ENCODE peak calls at places on chromosomes 7 and 10, in eight cellular contexts. Q is skeletal muscle cell; U is tibial nerve; D is effector memory CD8-positive, alpha-beta T cell; N is left ventricle myocardium inferior; G is GDM1; C is GM23248; L is sciatic nerve. R is an unnamed sample.

GRCh38 chr10:2908851-2909630 is 158.3 kb upstream of the PFKP start:
- DNase-seq in C (no peak), G (peak), D (no peak), U (no peak), Q (no peak), L (no peak), N (no peak), R (no peak)

GRCh38 chr10:44343836-44344235 is 41.1 kb downstream of the CXCL12 start:
- DNase-seq in G (no peak), L (no peak), D (no peak), Q (no peak), N (no peak), C (no peak), U (no peak), R (no peak)

GRCh38 chr10:132924046-132924952 is 18.1 kb downstream of the CFAP46 start:
- DNase-seq in N (no peak), D (no peak), Q (no peak), C (no peak), L (no peak), G (no peak), U (no peak), R (no peak)

GRCh38 chr7:114206688-114207087 is 207.9 kb upstream of the FOXP2 start:
- DNase-seq in N (no peak), C (no peak), U (no peak), Q (no peak), L (no peak), G (no peak), D (no peak), R (no peak)

GRCh38 chr7:94701555-94701973 is 45.6 kb upstream of the SGCE start:
- DNase-seq in C (peak), G (no peak), D (no peak), N (no peak), U (no peak), L (no peak), Q (no peak), R (peak)

GRCh38 chr10:89115876-89116627 is 91.1 kb downstream of the CH25H start:
- DNase-seq in Q (peak), D (no peak), C (peak), N (no peak), L (no peak), G (no peak), U (no peak), R (no peak)

GRCh38 chr7:17532861-17533404 is 234.5 kb downstream of the AHR start:
- DNase-seq in U (no peak), N (no peak), D (no peak), C (peak), L (no peak), G (no peak), Q (peak), R (no peak)

GRCh38 chr7:47320296-47320695 is 261.6 kb downstream of the TNS3 start:
- DNase-seq in U (no peak), D (no peak), G (no peak), N (no peak), L (no peak), Q (no peak), C (no peak), R (no peak)

GRCh38 chr10:63227207-63227895 is 94.2 kb downstream of the NRBF2 start:
- DNase-seq in L (no peak), G (no peak), N (no peak), Q (no peak), D (no peak), C (peak), U (no peak), R (no peak)

GRCh38 chr7:92133737-92134270 is 473 bp downstream of the CYP51A1 start:
- DNase-seq in Q (no peak), C (peak), U (peak), D (peak), L (peak), G (peak), N (peak), R (no peak)

GRCh38 chr7:134472572-134473242 is 13.8 kb upstream of the AKR1B1 start:
- DNase-seq in U (no peak), C (peak), N (no peak), G (no peak), L (no peak), D (no peak), Q (no peak), R (no peak)

GRCh38 chr7:127776776-127777390 is 124.9 kb downstream of the SND1 start:
- DNase-seq in N (no peak), U (no peak), D (no peak), G (no peak), Q (peak), C (peak), L (no peak), R (peak)

GRCh38 chr10:100065084-100065660 is 16.5 kb downstream of the CPN1 start:
- DNase-seq in Q (no peak), D (no peak), C (no peak), L (no peak), N (no peak), U (no peak), G (no peak), R (no peak)

R was measured in SK-N-MC.